ENCODE peak calls at places on chromosomes 3 and 15, in eight cellular contexts. E is lung, Q is progenitor cell of endocrine pancreas, F is GM10248, N is AG09309, L is thoracic aorta, V is HCT116, I is fibroblast of mammary gland. B is an unnamed sample.

GRCh38 chr3:53195602-53196574 is 34.9 kb downstream of the PRKCD start:
- DNase-seq in E (peak), F (peak), V (peak), L (no peak), I (peak), Q (peak), N (no peak), B (peak)

GRCh38 chr3:45597166-45597565 is 2.6 kb downstream of the LIMD1 start:
- DNase-seq in N (no peak), Q (no peak), F (no peak), I (peak), E (no peak), V (no peak), L (no peak), B (no peak)

GRCh38 chr15:58453931-58454793 is 22.4 kb downstream of the LIPC start:
- DNase-seq in L (no peak), E (no peak), I (peak), Q (no peak), F (peak), V (no peak), N (no peak), B (no peak)

GRCh38 chr15:40357723-40358491 is at the start of gene DISP2:
- DNase-seq in I (peak), V (peak), N (no peak), L (peak), E (peak), Q (peak), F (peak), B (peak)

GRCh38 chr3:179146911-179147570 is 1.1 kb upstream of the PIK3CA start:
- DNase-seq in E (no peak), Q (no peak), F (peak), N (peak), V (peak), I (peak), L (no peak), B (no peak)

GRCh38 chr3:188124184-188124583 is 29.8 kb upstream of the LPP start:
- DNase-seq in V (no peak), I (peak), L (no peak), F (no peak), E (no peak), N (no peak), Q (no peak), B (no peak)

GRCh38 chr3:908839-909238 is 184.0 kb upstream of the CNTN6 start:
- DNase-seq in L (no peak), E (no peak), I (no peak), N (no peak), Q (no peak), V (no peak), F (no peak), B (no peak)

GRCh38 chr3:31106912-31107311 is 212.5 kb upstream of the GADL1 start:
- DNase-seq in Q (no peak), E (no peak), I (peak), V (no peak), N (no peak), L (no peak), F (no peak), B (no peak)

GRCh38 chr15:34065941-34066340 is 26.9 kb upstream of the AVEN start:
- DNase-seq in F (no peak), E (no peak), L (no peak), V (no peak), N (no peak), Q (no peak), I (no peak), B (no peak)

GRCh38 chr3:127136024-127136600 is 56.8 kb upstream of the PRR23E start:
- DNase-seq in I (no peak), E (no peak), Q (no peak), L (no peak), N (no peak), F (no peak), V (no peak), B (peak)

GRCh38 chr3:11155341-11156025 is 1.2 kb downstream of the HRH1 start:
- DNase-seq in F (no peak), N (peak), V (peak), L (peak), E (peak), Q (peak), I (peak), B (peak)

GRCh38 chr15:46280753-46281521 is 646.1 kb downstream of the SQOR start:
- DNase-seq in Q (no peak), L (no peak), F (no peak), E (no peak), I (no peak), V (no peak), N (no peak), B (no peak)

GRCh38 chr3:17494117-17494809 is 248.2 kb downstream of the TBC1D5 start:
- DNase-seq in E (no peak), I (no peak), F (no peak), V (no peak), L (no peak), Q (no peak), N (no peak), B (no peak)

GRCh38 chr3:20668411-20668810 is 482.4 kb upstream of the SGO1 start:
- DNase-seq in Q (no peak), I (peak), V (no peak), F (no peak), E (no peak), L (no peak), N (no peak), B (no peak)

GRCh38 chr3:107283948-107284347 is 93.3 kb upstream of the CCDC54 start:
- DNase-seq in I (peak), E (no peak), L (no peak), N (no peak), V (no peak), F (no peak), Q (no peak), B (no peak)

GRCh38 chr3:71581981-71582611 is 1.4 kb downstream of the FOXP1 start:
- DNase-seq in I (no peak), F (no peak), Q (peak), E (peak), V (no peak), N (no peak), L (peak), B (peak)

GRCh38 chr3:22372292-22372949 is 621.4 kb upstream of the ZNF385D start:
- DNase-seq in N (no peak), V (no peak), L (no peak), Q (peak), F (peak), E (no peak), I (no peak), B (peak)

GRCh38 chr3:112378989-112379692 is 46.2 kb downstream of the CD200 start:
- DNase-seq in N (peak), E (peak), F (no peak), I (peak), V (no peak), L (no peak), Q (no peak), B (no peak)

GRCh38 chr3:39122811-39123210 is 15.3 kb downstream of the TTC21A start:
- DNase-seq in F (no peak), Q (no peak), N (no peak), I (no peak), V (no peak), L (no peak), E (no peak), B (no peak)

GRCh38 chr15:40430271-40430805 is 10.4 kb upstream of the BAHD1 start:
- DNase-seq in V (no peak), L (no peak), I (peak), N (no peak), E (no peak), Q (no peak), F (no peak), B (no peak)

GRCh38 chr15:43239732-43240491 is 19.1 kb upstream of the EPB42 start:
- DNase-seq in I (no peak), N (no peak), F (peak), Q (no peak), E (no peak), V (no peak), L (no peak), B (no peak)

GRCh38 chr15:70597056-70597603 is 166.2 kb downstream of the UACA start:
- DNase-seq in N (no peak), V (no peak), L (no peak), F (no peak), E (peak), Q (no peak), I (no peak), B (peak)

GRCh38 chr3:178901204-178901603 is 170.4 kb downstream of the ZMAT3 start:
- DNase-seq in Q (no peak), N (no peak), L (no peak), E (no peak), I (no peak), F (no peak), V (no peak), B (no peak)

GRCh38 chr3:27043328-27043956 is 325.7 kb downstream of the NEK10 start:
- DNase-seq in Q (no peak), F (no peak), N (no peak), E (no peak), V (no peak), I (no peak), L (no peak), B (no peak)

GRCh38 chr15:94164202-94164807 is 67.1 kb upstream of the MCTP2 start:
- DNase-seq in L (no peak), I (peak), V (peak), N (no peak), Q (peak), E (peak), F (peak), B (no peak)

GRCh38 chr3:179739816-179740594 is 87.2 kb downstream of the USP13 start:
- DNase-seq in V (no peak), Q (no peak), I (no peak), N (no peak), E (no peak), F (no peak), L (no peak), B (no peak)

GRCh38 chr3:124780767-124781485 is 50.7 kb downstream of the UMPS start:
- DNase-seq in L (peak), I (peak), F (no peak), E (no peak), N (no peak), Q (no peak), V (no peak), B (no peak)

GRCh38 chr15:90845201-90845949 is 23.0 kb upstream of the FURIN start:
- DNase-seq in V (no peak), Q (no peak), N (peak), F (peak), I (peak), E (no peak), L (no peak), B (no peak)

GRCh38 chr3:9362731-9363530 is at the start of gene THUMPD3:
- DNase-seq in I (peak), N (peak), V (peak), F (peak), Q (peak), L (peak), E (peak), B (peak)

GRCh38 chr3:28590216-28590615 is 241.6 kb upstream of the AZI2 start:
- DNase-seq in I (no peak), Q (no peak), V (no peak), F (no peak), N (no peak), E (no peak), L (no peak), B (no peak)

GRCh38 chr15:47987908-47988532 is 132.8 kb upstream of the SLC24A5 start:
- DNase-seq in F (peak), V (peak), L (no peak), Q (no peak), I (peak), N (peak), E (no peak), B (no peak)

GRCh38 chr3:112811150-112811884 is 35.3 kb downstream of the CD200R1L start:
- DNase-seq in F (no peak), I (peak), L (no peak), V (no peak), E (peak), Q (no peak), N (peak), B (no peak)

GRCh38 chr3:54628888-54629368 is 298.9 kb downstream of the LRTM1 start:
- DNase-seq in V (no peak), N (no peak), F (no peak), Q (no peak), I (no peak), L (no peak), E (no peak), B (no peak)

GRCh38 chr3:116288480-116288879 is 156.8 kb downstream of the LSAMP start:
- DNase-seq in Q (no peak), I (no peak), E (no peak), F (no peak), L (no peak), V (no peak), N (no peak), B (no peak)

GRCh38 chr15:43209059-43209824 is 11.6 kb downstream of the EPB42 start:
- DNase-seq in N (no peak), Q (no peak), F (peak), E (no peak), I (no peak), V (no peak), L (no peak), B (peak)

GRCh38 chr15:28895146-28895545 is 9.4 kb downstream of the APBA2 start:
- DNase-seq in V (no peak), L (no peak), Q (no peak), I (no peak), E (no peak), N (no peak), F (no peak), B (no peak)

GRCh38 chr15:55394694-55395093 is 13.5 kb downstream of the CCPG1 start:
- DNase-seq in Q (no peak), F (no peak), E (no peak), N (no peak), L (no peak), I (peak), V (no peak), B (no peak)

GRCh38 chr3:11154953-11155325 is 646 bp downstream of the HRH1 start:
- DNase-seq in Q (no peak), F (no peak), I (peak), N (no peak), V (no peak), L (no peak), E (no peak), B (no peak)

GRCh38 chr3:31439888-31440287 is 92.8 kb upstream of the STT3B start:
- DNase-seq in I (no peak), F (no peak), N (no peak), E (no peak), L (no peak), Q (no peak), V (no peak), B (no peak)

GRCh38 chr15:62464705-62465104 is 299.6 kb upstream of the C2CD4B start:
- DNase-seq in Q (no peak), E (no peak), L (no peak), V (no peak), I (peak), N (no peak), F (no peak), B (no peak)

DNA sequence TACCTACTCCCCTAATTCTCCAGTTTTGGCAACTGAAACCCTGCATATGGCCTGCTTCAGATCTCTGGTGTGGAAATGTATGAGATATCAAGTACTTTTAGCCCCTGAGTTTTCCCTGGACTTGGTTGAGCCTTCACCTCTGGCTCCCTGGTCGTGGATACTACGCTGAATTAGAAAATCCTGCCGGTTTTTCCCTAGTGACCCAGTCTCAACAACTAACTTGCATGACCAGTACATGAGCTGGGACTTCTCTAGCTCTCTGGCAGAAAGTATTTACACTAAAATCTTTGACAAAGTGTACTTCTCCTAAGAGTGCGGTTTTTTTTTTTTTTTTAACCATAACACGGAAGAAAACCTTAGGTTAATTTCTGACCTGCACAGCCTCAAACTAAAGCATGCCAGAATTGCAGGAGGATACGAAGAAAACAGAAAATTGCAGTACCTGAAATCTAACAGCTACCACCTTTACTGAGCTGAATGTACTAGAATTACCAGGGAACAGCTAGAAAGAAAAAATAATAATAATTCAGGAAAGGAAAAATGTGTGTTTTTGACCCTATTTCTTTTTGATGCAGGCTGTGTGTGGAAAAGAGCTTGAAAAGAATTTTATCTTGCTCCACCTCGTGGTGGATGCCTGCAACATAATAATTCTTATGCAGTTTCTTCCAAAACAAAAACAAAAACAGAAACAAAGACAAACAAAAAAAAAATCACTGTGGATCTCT is 165.6 kb downstream of the GMNC start:
- DNase-seq in F (no peak), Q (no peak), N (no peak), I (peak), E (no peak), V (peak), L (no peak), B (no peak)
- TF ChIP-seq CTCF in F (peak), Q (peak), N (peak), I (peak), E (peak), V (peak), L (peak), B (peak)

GRCh38 chr3:33062814-33063346 is 34.1 kb downstream of the GLB1 start:
- DNase-seq in I (peak), N (no peak), F (no peak), E (no peak), V (no peak), L (no peak), Q (no peak), B (no peak)

GRCh38 chr3:33061782-33062181 is 35.2 kb downstream of the GLB1 start:
- DNase-seq in L (no peak), I (peak), E (no peak), F (no peak), V (no peak), N (peak), Q (no peak), B (no peak)

GRCh38 chr3:33057320-33058298 is 39.3 kb downstream of the GLB1 start:
- DNase-seq in I (no peak), Q (no peak), V (no peak), L (no peak), F (no peak), E (no peak), N (no peak), B (no peak)

GRCh38 chr3:33060609-33061337 is 36.2 kb downstream of the GLB1 start:
- DNase-seq in N (no peak), L (no peak), E (no peak), Q (no peak), F (no peak), I (no peak), V (no peak), B (no peak)

DNA sequence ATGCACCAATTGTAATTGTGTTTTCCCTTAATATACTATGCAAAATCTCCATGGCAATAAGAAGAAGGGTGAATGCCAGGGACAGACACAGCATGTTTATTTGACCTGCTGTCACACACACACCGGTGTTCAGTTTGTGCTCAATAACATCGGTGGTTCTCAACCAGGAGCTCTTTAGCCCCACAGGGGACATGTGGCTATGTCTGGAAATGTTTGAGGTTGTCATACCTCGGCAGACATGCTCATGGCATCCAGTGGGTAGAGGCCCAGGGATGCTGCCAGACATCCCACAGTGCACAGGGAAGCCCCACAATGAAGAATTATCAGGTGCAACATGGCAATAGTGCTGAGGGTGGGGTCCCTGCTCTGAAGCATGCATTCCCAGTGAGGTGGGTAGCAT is 38.2 kb downstream of the GLB1 start:
- DNase-seq in L (no peak), E (no peak), N (no peak), F (no peak), Q (no peak), V (no peak), I (no peak), B (no peak)
- TF ChIP-seq CTCF in L (no peak), E (no peak), N (no peak), F (no peak), Q (no peak), V (no peak), I (no peak), B (no peak)

GRCh38 chr3:46674031-46674592 is 19.4 kb downstream of the ALS2CL start:
- DNase-seq in E (no peak), I (no peak), L (no peak), Q (no peak), N (no peak), V (no peak), F (no peak), B (no peak)
- TF ChIP-seq CTCF in E (no peak), I (peak), L (no peak), Q (no peak), N (peak), V (peak), F (no peak), B (no peak)

GRCh38 chr3:185677146-185677829 is 91.2 kb downstream of the SENP2 start:
- DNase-seq in V (peak), I (peak), E (no peak), F (peak), L (no peak), Q (no peak), N (peak), B (no peak)
- TF ChIP-seq CTCF in V (peak), I (peak), E (peak), F (peak), L (no peak), Q (peak), N (peak), B (peak)

GRCh38 chr15:68278345-68279217 is 1.0 kb downstream of the FEM1B start:
- DNase-seq in N (no peak), I (peak), E (no peak), Q (no peak), L (no peak), F (no peak), V (no peak), B (no peak)
- TF ChIP-seq CTCF in N (peak), I (no peak), E (no peak), Q (no peak), L (no peak), F (peak), V (peak), B (peak)

B was measured in osteocyte.